ENCODE peak calls at places on chromosomes 2 and 18, in four cellular contexts. One of them, this sample, is unnamed.

GRCh38 chr2:27291865-27292264 is 9.6 kb downstream of the TRIM54 start:
- DNase-seq in foreskin melanocyte: no peak
- DNase-seq in posterior cingulate gyrus: no peak
- DNase-seq in NCI-H1417: no peak
- DNase-seq in this sample: no peak

GRCh38 chr18:77407733-77408132 is 158.1 kb downstream of the GALR1 start:
- DNase-seq in posterior cingulate gyrus: no peak
- DNase-seq in NCI-H1417: no peak
- DNase-seq in foreskin melanocyte: no peak
- DNase-seq in this sample: no peak

GRCh38 chr2:238286987-238287386 is 1.4 kb downstream of the PER2 start:
- DNase-seq in NCI-H1417: peak; percentile 9
- DNase-seq in posterior cingulate gyrus: peak; percentile 34
- DNase-seq in foreskin melanocyte: no peak
- DNase-seq in this sample: no peak

GRCh38 chr2:160505236-160505635 is 11.6 kb upstream of the RBMS1 start:
- DNase-seq in foreskin melanocyte: no peak
- DNase-seq in posterior cingulate gyrus: no peak
- DNase-seq in NCI-H1417: no peak
- DNase-seq in this sample: no peak

GRCh38 chr2:156565066-156565710 is 129.0 kb downstream of the GPD2 start:
- DNase-seq in NCI-H1417: no peak
- DNase-seq in posterior cingulate gyrus: no peak
- DNase-seq in foreskin melanocyte: peak; percentile 76
- DNase-seq in this sample: no peak

GRCh38 chr2:239950144-239950920 is 74.8 kb downstream of the NDUFA10 start:
- DNase-seq in posterior cingulate gyrus: no peak
- DNase-seq in foreskin melanocyte: no peak
- DNase-seq in NCI-H1417: no peak
- DNase-seq in this sample: no peak

GRCh38 chr2:59389240-59389639 is 1148.1 kb upstream of the FANCL start:
- DNase-seq in NCI-H1417: no peak
- DNase-seq in posterior cingulate gyrus: no peak
- DNase-seq in foreskin melanocyte: no peak
- DNase-seq in this sample: no peak

GRCh38 chr2:98040331-98040939 is 44.7 kb upstream of the TMEM131 start:
- DNase-seq in NCI-H1417: no peak
- DNase-seq in foreskin melanocyte: no peak
- DNase-seq in posterior cingulate gyrus: no peak
- DNase-seq in this sample: no peak

GRCh38 chr2:9308186-9308955 is 101.8 kb downstream of the ASAP2 start:
- DNase-seq in posterior cingulate gyrus: no peak
- DNase-seq in NCI-H1417: no peak
- DNase-seq in foreskin melanocyte: no peak
- DNase-seq in this sample: no peak

GRCh38 chr2:159065891-159066290 is 97.5 kb downstream of the TANC1 start:
- DNase-seq in NCI-H1417: no peak
- DNase-seq in foreskin melanocyte: no peak
- DNase-seq in posterior cingulate gyrus: no peak
- DNase-seq in this sample: no peak

GRCh38 chr2:31606511-31606910 is 25.8 kb upstream of the SRD5A2 start:
- DNase-seq in foreskin melanocyte: no peak
- DNase-seq in posterior cingulate gyrus: no peak
- DNase-seq in NCI-H1417: no peak
- DNase-seq in this sample: no peak

GRCh38 chr2:184004945-184005672 is 593.2 kb upstream of the ZNF804A start:
- DNase-seq in posterior cingulate gyrus: no peak
- DNase-seq in NCI-H1417: no peak
- DNase-seq in foreskin melanocyte: no peak
- DNase-seq in this sample: no peak

GRCh38 chr2:54722641-54723299 is 692 bp upstream of the EML6 start:
- DNase-seq in foreskin melanocyte: no peak
- DNase-seq in posterior cingulate gyrus: no peak
- DNase-seq in NCI-H1417: no peak
- DNase-seq in this sample: no peak

GRCh38 chr2:134683561-134684112 is 35.2 kb downstream of the TMEM163 start:
- DNase-seq in foreskin melanocyte: no peak
- DNase-seq in posterior cingulate gyrus: no peak
- DNase-seq in NCI-H1417: no peak
- DNase-seq in this sample: no peak

This sample was measured in brain pericyte.